ENCODE peak calls at places on chromosomes 4 and X, in eight cellular contexts. X, P, B, Y, G, F, E and K are unnamed samples.
A peak's percentile ranks its signal among the peaks of the same experiment; 100 is the strongest.

GRCh38 chr4:150038335-150039076 is 39.7 kb upstream of the DCLK2 start:
- DNase-seq in P (no peak), B (no peak), F (no peak), E (no peak), Y (no peak), X (no peak), G (no peak), K (no peak)

GRCh38 chr4:74738756-74739155 is 55.6 kb downstream of the BTC start:
- DNase-seq in Y (no peak), P (no peak), G (no peak), X (no peak), F (no peak), B (no peak), E (no peak), K (no peak)

GRCh38 chr4:2395038-2395437 is 23.4 kb downstream of the ZFYVE28 start:
- DNase-seq in G (no peak), X (no peak), F (no peak), P (no peak), B (no peak), Y (no peak), E (no peak), K (no peak)

GRCh38 chr4:22091906-22092305 is 143.3 kb upstream of the KCNIP4 start:
- DNase-seq in G (no peak), X (no peak), B (no peak), Y (no peak), E (no peak), F (no peak), P (no peak), K (no peak)

GRCh38 chrX:154714925-154715324 is 36.0 kb downstream of the GAB3 start:
- DNase-seq in X (no peak), B (no peak), Y (no peak), F (no peak), P (peak; percentile 33), E (no peak), G (no peak), K (no peak)

GRCh38 chr4:141046255-141046654 is 87.0 kb downstream of the RNF150 start:
- DNase-seq in E (no peak), P (no peak), B (no peak), X (no peak), Y (no peak), G (peak; percentile 78), F (peak; percentile 29), K (no peak)

GRCh38 chr4:76955187-76955586 is 5.6 kb downstream of the SEPTIN11 start:
- DNase-seq in P (no peak), X (no peak), Y (no peak), F (no peak), B (no peak), E (no peak), G (no peak), K (no peak)

GRCh38 chrX:70478521-70478920 is 33.9 kb downstream of the DLG3 start:
- DNase-seq in F (no peak), Y (no peak), B (no peak), X (no peak), P (no peak), G (no peak), E (no peak), K (no peak)

GRCh38 chr4:138907174-138907573 is 108.4 kb upstream of the NOCT start:
- DNase-seq in X (no peak), G (no peak), P (no peak), E (no peak), B (no peak), F (no peak), Y (no peak), K (no peak)

GRCh38 chr4:152968806-152969394 is 32.8 kb downstream of the FHDC1 start:
- DNase-seq in P (no peak), B (no peak), F (no peak), X (no peak), E (no peak), Y (no peak), G (no peak), K (no peak)

GRCh38 chr4:153207561-153207960 is 3.3 kb downstream of the TRIM2 start:
- DNase-seq in G (no peak), P (peak; percentile 70), F (no peak), B (no peak), E (no peak), Y (no peak), X (peak; percentile 66), K (no peak)

GRCh38 chrX:140764401-140764919 is 54.9 kb downstream of the LINC00632 start:
- DNase-seq in E (no peak), Y (peak; percentile 28), G (peak; percentile 59), B (no peak), P (no peak), X (no peak), F (peak; percentile 23), K (peak; percentile 66)

GRCh38 chr4:8910100-8910821 is 38.6 kb upstream of the HMX1 start:
- DNase-seq in G (peak; percentile 45), F (no peak), B (no peak), X (peak; percentile 23), Y (peak; percentile 16), P (peak; percentile 3), E (peak; percentile 8), K (peak; percentile 47)

GRCh38 chrX:54288277-54288676 is 69.6 kb downstream of the WNK3 start:
- DNase-seq in E (no peak), B (no peak), X (no peak), Y (no peak), P (no peak), G (no peak), F (no peak), K (no peak)

GRCh38 chrX:11355259-11355909 is 62.2 kb downstream of the AMELX start:
- DNase-seq in G (no peak), F (no peak), X (no peak), E (no peak), Y (no peak), P (no peak), B (no peak), K (no peak)

DNA sequence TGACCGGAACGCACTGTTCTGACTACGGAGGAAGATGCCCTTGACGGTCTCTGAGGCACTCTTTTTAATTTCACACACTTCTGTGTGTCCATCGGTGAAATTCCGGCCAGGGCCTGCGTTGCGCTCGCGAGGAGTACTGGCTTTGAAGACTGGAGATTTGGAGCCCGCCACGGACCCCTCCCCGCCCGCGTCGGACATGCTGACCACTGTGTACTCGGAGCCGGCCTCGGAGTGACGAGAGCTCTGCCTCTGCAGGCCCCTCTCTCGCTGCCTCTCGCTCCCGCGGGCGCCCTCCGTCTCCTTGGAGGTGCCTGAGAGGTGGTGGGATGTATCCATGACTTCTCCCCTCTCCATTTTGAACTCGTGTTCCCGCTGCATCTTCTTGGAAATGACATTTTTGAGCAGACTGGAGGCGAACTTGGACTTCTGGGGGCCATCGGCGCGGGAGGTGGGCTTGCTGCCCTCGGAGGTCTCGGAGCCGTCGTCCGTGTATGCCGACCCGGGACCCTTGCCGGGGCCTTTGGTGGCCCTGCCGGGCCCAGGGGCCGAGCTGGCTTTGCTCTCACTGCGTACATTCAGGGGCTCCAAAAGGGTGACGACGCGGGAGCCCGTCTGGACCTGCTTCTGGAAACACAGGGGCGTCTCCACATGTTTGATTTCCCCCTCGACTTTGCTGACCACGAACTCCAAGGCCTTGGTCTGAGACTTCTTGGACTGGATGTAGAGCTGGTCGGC is 5.7 kb downstream of the C4orf54 start:
- DNase-seq in E (no peak), B (no peak), F (no peak), P (no peak), G (no peak), Y (no peak), X (no peak), K (no peak)
- TF ChIP-seq EP300 in E (no peak), B (no peak), F (no peak), P (no peak), G (no peak), Y (no peak), X (no peak), K (no peak)

GRCh38 chr4:148286043-148286442 is 156.2 kb downstream of the NR3C2 start:
- DNase-seq in E (no peak), P (no peak), B (no peak), X (no peak), G (no peak), Y (no peak), F (no peak), K (no peak)
- TF ChIP-seq CTCF in E (no peak), P (no peak), B (no peak), X (no peak), G (no peak), Y (no peak), F (no peak), K (no peak)

GRCh38 chrX:72101597-72102037 is 30.1 kb downstream of the RTL5 start:
- DNase-seq in P (no peak), G (no peak), Y (no peak), F (no peak), B (no peak), E (no peak), X (no peak), K (no peak)
- H3K27me3 ChIP-seq in P (no peaks in the 10 kb centered on the region), G (no peaks in the 10 kb centered on the region), Y (no peaks in the 10 kb centered on the region), F (no peaks in the 10 kb centered on the region), B (no peaks in the 10 kb centered on the region), E (peaks cover 6% of the 10 kb centered on the region), X (no peaks in the 10 kb centered on the region), K (no peaks in the 10 kb centered on the region)

GRCh38 chrX:9467181-9467580 is 2.3 kb downstream of the TBL1X start:
- DNase-seq in B (no peak), Y (no peak), F (no peak), E (no peak), G (no peak), P (no peak), X (no peak), K (no peak)

GRCh38 chrX:9466711-9467110 is 1.9 kb downstream of the TBL1X start:
- DNase-seq in B (no peak), E (no peak), X (no peak), F (no peak), Y (no peak), P (no peak), G (no peak), K (no peak)

GRCh38 chrX:9466115-9466495 is 1.2 kb downstream of the TBL1X start:
- DNase-seq in Y (peak; percentile 44), G (peak; percentile 88), F (peak; percentile 48), X (peak; percentile 51), E (no peak), B (no peak), P (peak; percentile 51), K (peak; percentile 78)

GRCh38 chrX:9465380-9466114 is 689 bp downstream of the TBL1X start:
- DNase-seq in E (no peak), Y (no peak), F (peak; percentile 42), B (no peak), P (peak; percentile 23), G (no peak), X (peak; percentile 36), K (no peak)

DNA sequence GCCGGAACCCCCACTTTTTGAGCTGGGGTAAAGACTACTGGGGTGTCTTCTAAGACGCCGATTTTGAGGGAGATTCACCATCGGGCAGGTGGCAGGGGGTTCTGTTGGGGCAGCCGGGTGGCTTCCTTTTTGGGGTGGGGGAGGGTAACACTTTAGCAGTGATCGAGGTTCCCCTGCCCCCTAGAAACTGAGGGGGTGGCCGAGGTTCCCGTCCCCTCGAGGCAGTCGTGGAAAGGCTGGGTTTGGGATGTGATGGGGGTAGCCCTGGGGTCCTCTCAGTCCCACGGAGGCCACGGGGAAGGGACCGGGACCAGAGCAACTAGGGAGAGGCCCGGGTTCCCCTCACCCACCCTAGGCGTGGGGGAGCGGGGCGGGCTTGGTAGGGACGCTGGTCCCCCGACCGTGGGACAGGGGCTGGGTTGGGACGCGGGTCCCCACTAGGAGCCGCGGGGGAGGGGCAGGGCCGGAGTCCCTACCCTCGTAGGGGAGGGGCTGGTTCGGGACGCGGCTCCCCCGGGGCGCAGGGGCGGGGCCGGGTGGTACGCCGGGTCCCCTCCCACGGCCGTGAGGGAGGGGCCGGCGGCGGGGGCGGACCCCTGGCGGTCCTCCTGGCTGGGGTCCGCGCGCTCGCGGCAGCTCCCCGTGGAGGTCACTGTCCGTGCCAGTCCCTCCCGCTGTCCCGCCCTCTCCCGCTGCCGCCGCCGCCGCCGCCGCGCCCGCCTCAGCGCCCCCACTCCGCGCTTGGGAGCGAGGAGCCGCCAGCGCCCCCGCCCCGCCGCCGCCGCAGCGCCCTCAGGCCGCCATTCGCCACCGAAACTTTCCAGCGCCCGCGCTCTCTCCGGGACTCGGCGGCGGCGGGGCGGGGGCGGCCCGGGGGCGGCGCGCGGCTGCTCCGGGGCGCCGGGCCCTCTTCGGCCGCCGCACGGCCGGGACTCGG is at the start of gene TBL1X:
- DNase-seq in E (no peak), G (peak; percentile 74), Y (peak; percentile 69), F (peak; percentile 71), P (peak; percentile 59), X (peak; percentile 51), B (no peak), K (peak; percentile 75)
- TF ChIP-seq EP300 in E (no peak), G (no peak), Y (no peak), F (no peak), P (no peak), X (no peak), B (no peak), K (no peak)